ENCODE peak calls at places on chromosome 3, in nine cellular contexts. One of them, this sample, is unnamed.

GRCh38 chr3:134375542-134376384 is 1.5 kb upstream of the AMOTL2 start:
- DNase-seq in HL-60: no peak
- DNase-seq in GM20000: no peak
- DNase-seq in psoas muscle: no peak
- DNase-seq in nephron progenitor cell: no peak
- DNase-seq in fibroblast of lung: no peak
- DNase-seq in RWPE1: no peak
- DNase-seq in GM23338: no peak
- DNase-seq in transverse colon: no peak
- DNase-seq in this sample: no peak

GRCh38 chr3:128253150-128253549 is 99.9 kb downstream of the EEFSEC start:
- DNase-seq in GM20000: no peak
- DNase-seq in RWPE1: no peak
- DNase-seq in transverse colon: no peak
- DNase-seq in fibroblast of lung: no peak
- DNase-seq in HL-60: no peak
- DNase-seq in GM23338: no peak
- DNase-seq in psoas muscle: no peak
- DNase-seq in nephron progenitor cell: no peak
- DNase-seq in this sample: no peak

GRCh38 chr3:32307591-32307990 is 69.1 kb downstream of the CMTM8 start:
- DNase-seq in GM20000: no peak
- DNase-seq in HL-60: no peak
- DNase-seq in GM23338: no peak
- DNase-seq in nephron progenitor cell: no peak
- DNase-seq in transverse colon: no peak
- DNase-seq in RWPE1: peak; percentile 5
- DNase-seq in fibroblast of lung: no peak
- DNase-seq in psoas muscle: no peak
- DNase-seq in this sample: no peak

GRCh38 chr3:174221155-174221554 is 638.0 kb upstream of the NAALADL2 start:
- DNase-seq in GM20000: no peak
- DNase-seq in fibroblast of lung: no peak
- DNase-seq in transverse colon: no peak
- DNase-seq in GM23338: no peak
- DNase-seq in HL-60: no peak
- DNase-seq in psoas muscle: no peak
- DNase-seq in RWPE1: no peak
- DNase-seq in nephron progenitor cell: no peak
- DNase-seq in this sample: no peak

GRCh38 chr3:186290791-186291190 is 71.2 kb downstream of the DGKG start:
- DNase-seq in psoas muscle: no peak
- DNase-seq in GM23338: no peak
- DNase-seq in nephron progenitor cell: no peak
- DNase-seq in RWPE1: no peak
- DNase-seq in fibroblast of lung: no peak
- DNase-seq in transverse colon: no peak
- DNase-seq in HL-60: no peak
- DNase-seq in GM20000: no peak
- DNase-seq in this sample: no peak

GRCh38 chr3:55157736-55158135 is 229.9 kb upstream of the LRTM1 start:
- DNase-seq in fibroblast of lung: no peak
- DNase-seq in HL-60: no peak
- DNase-seq in psoas muscle: no peak
- DNase-seq in nephron progenitor cell: no peak
- DNase-seq in GM20000: no peak
- DNase-seq in transverse colon: no peak
- DNase-seq in GM23338: no peak
- DNase-seq in RWPE1: no peak
- DNase-seq in this sample: no peak

GRCh38 chr3:16069149-16069922 is 105.1 kb upstream of the GALNT15 start:
- DNase-seq in HL-60: no peak
- DNase-seq in psoas muscle: no peak
- DNase-seq in GM20000: no peak
- DNase-seq in RWPE1: peak; percentile 60
- DNase-seq in fibroblast of lung: peak; percentile 90
- DNase-seq in GM23338: no peak
- DNase-seq in nephron progenitor cell: no peak
- DNase-seq in transverse colon: no peak
- DNase-seq in this sample: no peak

GRCh38 chr3:54915976-54916375 is 11.9 kb downstream of the LRTM1 start:
- DNase-seq in HL-60: no peak
- DNase-seq in RWPE1: no peak
- DNase-seq in transverse colon: no peak
- DNase-seq in psoas muscle: no peak
- DNase-seq in GM23338: no peak
- DNase-seq in fibroblast of lung: no peak
- DNase-seq in nephron progenitor cell: no peak
- DNase-seq in GM20000: no peak
- DNase-seq in this sample: no peak

GRCh38 chr3:115823083-115823482 is 199.8 kb downstream of the GAP43 start:
- DNase-seq in psoas muscle: no peak
- DNase-seq in nephron progenitor cell: no peak
- DNase-seq in transverse colon: no peak
- DNase-seq in fibroblast of lung: no peak
- DNase-seq in GM23338: no peak
- DNase-seq in GM20000: no peak
- DNase-seq in HL-60: no peak
- DNase-seq in RWPE1: no peak
- DNase-seq in this sample: no peak

GRCh38 chr3:115814778-115815380 is 191.6 kb downstream of the GAP43 start:
- DNase-seq in GM20000: peak; percentile 39
- DNase-seq in HL-60: peak; percentile 17
- DNase-seq in psoas muscle: peak; percentile 59
- DNase-seq in nephron progenitor cell: peak; percentile 84
- DNase-seq in GM23338: peak; percentile 91
- DNase-seq in RWPE1: peak; percentile 62
- DNase-seq in transverse colon: peak; percentile 77
- DNase-seq in fibroblast of lung: peak; percentile 78
- DNase-seq in this sample: peak; percentile 74

GRCh38 chr3:115825046-115825445 is 201.7 kb downstream of the GAP43 start:
- DNase-seq in GM20000: no peak
- DNase-seq in transverse colon: no peak
- DNase-seq in psoas muscle: no peak
- DNase-seq in nephron progenitor cell: no peak
- DNase-seq in RWPE1: peak; percentile 11
- DNase-seq in GM23338: no peak
- DNase-seq in HL-60: no peak
- DNase-seq in fibroblast of lung: no peak
- DNase-seq in this sample: no peak

GRCh38 chr3:115822572-115822971 is 199.3 kb downstream of the GAP43 start:
- DNase-seq in nephron progenitor cell: no peak
- DNase-seq in GM23338: no peak
- DNase-seq in fibroblast of lung: no peak
- DNase-seq in GM20000: no peak
- DNase-seq in transverse colon: no peak
- DNase-seq in HL-60: no peak
- DNase-seq in RWPE1: no peak
- DNase-seq in psoas muscle: no peak
- DNase-seq in this sample: no peak

DNA sequence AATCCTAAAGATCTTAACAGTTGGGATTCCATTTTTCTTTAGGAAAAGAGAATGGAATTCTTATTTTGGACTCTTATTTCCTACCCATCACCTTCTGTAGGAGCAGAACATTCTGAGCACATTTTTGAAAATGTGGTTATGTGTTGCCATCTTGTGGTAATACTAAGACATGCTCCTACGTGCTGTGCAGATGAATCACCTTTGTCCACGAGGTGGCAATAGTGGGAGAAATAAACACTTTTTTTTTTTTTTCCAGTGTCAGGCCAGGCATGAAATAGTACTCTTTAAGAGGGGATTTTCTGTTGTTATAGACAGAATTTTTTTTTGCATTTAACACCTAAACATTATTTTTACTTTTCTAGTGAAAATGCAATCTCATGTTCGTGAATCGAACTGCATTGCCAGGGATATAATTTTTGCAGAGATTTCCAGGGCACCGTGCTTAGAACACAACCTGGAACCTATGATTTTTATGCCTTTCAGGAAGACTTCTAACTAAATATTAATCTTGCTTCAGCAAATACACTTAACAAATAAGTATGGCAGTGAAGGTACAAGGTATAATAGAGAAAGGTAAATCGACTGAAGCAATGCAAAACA is 196.6 kb downstream of the GAP43 start:
- DNase-seq in HL-60: peak; percentile 42
- DNase-seq in fibroblast of lung: peak; percentile 91
- DNase-seq in RWPE1: peak; percentile 61
- DNase-seq in psoas muscle: peak; percentile 38
- DNase-seq in transverse colon: peak; percentile 66
- DNase-seq in GM20000: peak; percentile 66
- DNase-seq in nephron progenitor cell: peak; percentile 61
- DNase-seq in GM23338: peak; percentile 89
- DNase-seq in this sample: peak; percentile 79
- TF ChIP-seq CTCF in HL-60: peak; percentile 93
- TF ChIP-seq CTCF in fibroblast of lung: peak; percentile 99
- TF ChIP-seq CTCF in RWPE1: peak; percentile 97
- TF ChIP-seq CTCF in psoas muscle: peak; percentile 85
- TF ChIP-seq CTCF in transverse colon: peak; percentile 92
- TF ChIP-seq CTCF in GM20000: peak; percentile 94
- TF ChIP-seq CTCF in nephron progenitor cell: peak; percentile 98
- TF ChIP-seq CTCF in GM23338: peak; percentile 100
- TF ChIP-seq CTCF in this sample: peak; percentile 100

GRCh38 chr3:9135930-9136525 is 113.4 kb downstream of the SRGAP3 start:
- DNase-seq in psoas muscle: peak; percentile 23
- DNase-seq in GM23338: peak; percentile 80
- DNase-seq in GM20000: no peak
- DNase-seq in HL-60: no peak
- DNase-seq in nephron progenitor cell: peak; percentile 79
- DNase-seq in fibroblast of lung: no peak
- DNase-seq in RWPE1: no peak
- DNase-seq in transverse colon: no peak
- DNase-seq in this sample: no peak

GRCh38 chr3:9135526-9135925 is 113.9 kb downstream of the SRGAP3 start:
- DNase-seq in nephron progenitor cell: no peak
- DNase-seq in GM20000: no peak
- DNase-seq in RWPE1: no peak
- DNase-seq in GM23338: peak; percentile 44
- DNase-seq in HL-60: no peak
- DNase-seq in transverse colon: no peak
- DNase-seq in fibroblast of lung: no peak
- DNase-seq in psoas muscle: no peak
- DNase-seq in this sample: no peak

GRCh38 chr3:9129366-9129765 is 120.1 kb downstream of the SRGAP3 start:
- DNase-seq in GM23338: no peak
- DNase-seq in HL-60: no peak
- DNase-seq in fibroblast of lung: no peak
- DNase-seq in nephron progenitor cell: no peak
- DNase-seq in transverse colon: no peak
- DNase-seq in GM20000: no peak
- DNase-seq in psoas muscle: no peak
- DNase-seq in RWPE1: no peak
- DNase-seq in this sample: no peak

GRCh38 chr3:9125278-9125951 is 124.0 kb downstream of the SRGAP3 start:
- DNase-seq in GM23338: peak; percentile 10
- DNase-seq in nephron progenitor cell: no peak
- DNase-seq in transverse colon: no peak
- DNase-seq in HL-60: no peak
- DNase-seq in fibroblast of lung: no peak
- DNase-seq in psoas muscle: no peak
- DNase-seq in RWPE1: no peak
- DNase-seq in GM20000: no peak
- DNase-seq in this sample: no peak

DNA sequence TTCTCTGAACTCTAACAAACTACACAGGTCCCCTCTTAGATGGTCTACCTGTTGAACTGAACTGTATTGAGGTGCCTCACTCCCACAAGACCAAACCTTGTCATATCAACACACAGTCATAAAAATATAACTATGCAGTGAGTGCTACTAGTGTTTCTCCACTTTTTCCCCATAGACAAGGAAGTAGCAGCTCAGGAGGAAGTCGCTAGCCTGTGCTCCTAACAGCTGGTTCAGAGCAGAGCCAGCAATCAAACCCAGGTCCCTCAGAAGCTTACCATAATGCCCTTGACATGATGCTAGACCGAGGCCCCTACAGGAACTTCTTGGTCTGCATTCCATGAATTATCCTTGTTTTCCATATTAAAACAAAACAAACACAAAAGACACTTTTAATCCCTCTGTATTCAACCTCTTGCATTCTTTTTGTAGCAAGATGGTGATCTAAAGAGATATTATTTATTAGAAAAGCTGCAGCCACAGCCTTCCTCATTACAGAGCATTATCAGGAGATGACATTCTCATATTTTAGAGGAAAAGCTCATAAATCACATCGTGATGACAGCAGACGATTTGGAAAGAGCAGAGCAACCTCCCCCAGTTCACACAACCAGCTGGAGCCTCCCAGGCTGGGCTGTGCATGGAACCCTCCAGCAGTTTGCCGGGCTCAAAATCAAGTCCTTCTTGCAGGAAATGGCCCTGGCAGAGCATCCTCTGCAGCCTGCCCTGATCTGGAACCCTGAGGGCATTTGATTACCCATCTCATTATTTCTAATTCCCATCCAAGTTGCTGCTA is 118.9 kb downstream of the SRGAP3 start:
- DNase-seq in nephron progenitor cell: no peak
- DNase-seq in GM20000: no peak
- DNase-seq in RWPE1: no peak
- DNase-seq in GM23338: no peak
- DNase-seq in HL-60: no peak
- DNase-seq in transverse colon: no peak
- DNase-seq in psoas muscle: no peak
- DNase-seq in fibroblast of lung: no peak
- DNase-seq in this sample: peak; percentile 33
- TF ChIP-seq CTCF in nephron progenitor cell: no peak
- TF ChIP-seq CTCF in GM20000: no peak
- TF ChIP-seq CTCF in RWPE1: no peak
- TF ChIP-seq CTCF in GM23338: no peak
- TF ChIP-seq CTCF in HL-60: no peak
- TF ChIP-seq CTCF in transverse colon: no peak
- TF ChIP-seq CTCF in psoas muscle: no peak
- TF ChIP-seq CTCF in fibroblast of lung: no peak
- TF ChIP-seq CTCF in this sample: no peak

GRCh38 chr3:141421639-141422319 is 53.5 kb downstream of the ZBTB38 start:
- DNase-seq in GM23338: no peak
- DNase-seq in psoas muscle: no peak
- DNase-seq in GM20000: no peak
- DNase-seq in transverse colon: no peak
- DNase-seq in nephron progenitor cell: no peak
- DNase-seq in HL-60: no peak
- DNase-seq in RWPE1: no peak
- DNase-seq in fibroblast of lung: peak; percentile 62
- DNase-seq in this sample: no peak
- TF ChIP-seq CTCF in GM23338: peak; percentile 49
- TF ChIP-seq CTCF in psoas muscle: no peak
- TF ChIP-seq CTCF in GM20000: no peak
- TF ChIP-seq CTCF in transverse colon: no peak
- TF ChIP-seq CTCF in nephron progenitor cell: no peak
- TF ChIP-seq CTCF in HL-60: no peak
- TF ChIP-seq CTCF in RWPE1: no peak
- TF ChIP-seq CTCF in fibroblast of lung: no peak
- TF ChIP-seq CTCF in this sample: no peak

GRCh38 chr3:123357275-123357674 is 91.6 kb downstream of the ADCY5 start:
- DNase-seq in fibroblast of lung: no peak
- DNase-seq in HL-60: no peak
- DNase-seq in RWPE1: no peak
- DNase-seq in transverse colon: no peak
- DNase-seq in GM23338: no peak
- DNase-seq in psoas muscle: no peak
- DNase-seq in nephron progenitor cell: no peak
- DNase-seq in GM20000: no peak
- DNase-seq in this sample: no peak

GRCh38 chr3:123365450-123366143 is 83.3 kb downstream of the ADCY5 start:
- DNase-seq in transverse colon: no peak
- DNase-seq in GM20000: no peak
- DNase-seq in GM23338: peak; percentile 84
- DNase-seq in nephron progenitor cell: peak; percentile 30
- DNase-seq in RWPE1: peak; percentile 31
- DNase-seq in HL-60: no peak
- DNase-seq in fibroblast of lung: no peak
- DNase-seq in psoas muscle: no peak
- DNase-seq in this sample: peak; percentile 43

GRCh38 chr3:123361019-123361418 is 87.9 kb downstream of the ADCY5 start:
- DNase-seq in HL-60: no peak
- DNase-seq in GM20000: no peak
- DNase-seq in GM23338: peak; percentile 56
- DNase-seq in psoas muscle: no peak
- DNase-seq in nephron progenitor cell: no peak
- DNase-seq in fibroblast of lung: no peak
- DNase-seq in RWPE1: no peak
- DNase-seq in transverse colon: no peak
- DNase-seq in this sample: no peak
- TF ChIP-seq CTCF in HL-60: no peak
- TF ChIP-seq CTCF in GM20000: no peak
- TF ChIP-seq CTCF in GM23338: peak; percentile 48
- TF ChIP-seq CTCF in psoas muscle: no peak
- TF ChIP-seq CTCF in nephron progenitor cell: no peak
- TF ChIP-seq CTCF in fibroblast of lung: no peak
- TF ChIP-seq CTCF in RWPE1: no peak
- TF ChIP-seq CTCF in transverse colon: no peak
- TF ChIP-seq CTCF in this sample: peak; percentile 37